ENCODE peak calls at places on chromosomes 2 and 18, in four cellular contexts. One of them, this sample, is unnamed.
A peak's percentile ranks its signal among the peaks of the same experiment; 100 is the strongest.

GRCh38 chr2:212227755-212228154 is 310.8 kb downstream of the ERBB4 start:
- DNase-seq in cardiac muscle cell: peak; percentile 89
- DNase-seq in HCT116: peak; percentile 52
- DNase-seq in dorsolateral prefrontal cortex: no peak
- DNase-seq in this sample: peak; percentile 47

GRCh38 chr2:75525434-75526308 is 35.1 kb downstream of the EVA1A start:
- DNase-seq in cardiac muscle cell: no peak
- DNase-seq in HCT116: no peak
- DNase-seq in dorsolateral prefrontal cortex: no peak
- DNase-seq in this sample: no peak

GRCh38 chr2:135664623-135665068 is 77.0 kb upstream of the UBXN4 start:
- DNase-seq in cardiac muscle cell: no peak
- DNase-seq in HCT116: no peak
- DNase-seq in dorsolateral prefrontal cortex: no peak
- DNase-seq in this sample: no peak

GRCh38 chr2:47008381-47009280 is 93.0 kb upstream of the MCFD2 start:
- DNase-seq in cardiac muscle cell: peak; percentile 75
- DNase-seq in HCT116: no peak
- DNase-seq in dorsolateral prefrontal cortex: peak; percentile 42
- DNase-seq in this sample: no peak

GRCh38 chr2:7744827-7745226 is 827.6 kb downstream of the RNF144A start:
- DNase-seq in cardiac muscle cell: no peak
- DNase-seq in HCT116: no peak
- DNase-seq in dorsolateral prefrontal cortex: no peak
- DNase-seq in this sample: no peak

GRCh38 chr2:107412209-107412904 is 414.3 kb upstream of the RGPD4 start:
- DNase-seq in cardiac muscle cell: peak; percentile 40
- DNase-seq in HCT116: no peak
- DNase-seq in dorsolateral prefrontal cortex: no peak
- DNase-seq in this sample: no peak

GRCh38 chr18:70555046-70555445 is 266.2 kb downstream of the SOCS6 start:
- DNase-seq in cardiac muscle cell: no peak
- DNase-seq in HCT116: no peak
- DNase-seq in dorsolateral prefrontal cortex: no peak
- DNase-seq in this sample: no peak

GRCh38 chr18:62555135-62555534 is 32.3 kb downstream of the ZCCHC2 start:
- DNase-seq in cardiac muscle cell: peak; percentile 22
- DNase-seq in HCT116: no peak
- DNase-seq in dorsolateral prefrontal cortex: no peak
- DNase-seq in this sample: no peak

GRCh38 chr2:100017633-100018032 is 124.8 kb downstream of the AFF3 start:
- DNase-seq in cardiac muscle cell: no peak
- DNase-seq in HCT116: no peak
- DNase-seq in dorsolateral prefrontal cortex: no peak
- DNase-seq in this sample: no peak

GRCh38 chr2:64404002-64404731 is 49.8 kb upstream of the LGALSL start:
- DNase-seq in cardiac muscle cell: peak; percentile 98
- DNase-seq in HCT116: no peak
- DNase-seq in dorsolateral prefrontal cortex: peak; percentile 63
- DNase-seq in this sample: peak; percentile 78

GRCh38 chr2:238973038-238973772 is 125.3 kb downstream of the TWIST2 start:
- DNase-seq in cardiac muscle cell: peak; percentile 39
- DNase-seq in HCT116: no peak
- DNase-seq in dorsolateral prefrontal cortex: no peak
- DNase-seq in this sample: no peak

GRCh38 chr2:3427272-3427671 is 47.8 kb downstream of the TRAPPC12 start:
- DNase-seq in cardiac muscle cell: no peak
- DNase-seq in HCT116: no peak
- DNase-seq in dorsolateral prefrontal cortex: no peak
- DNase-seq in this sample: no peak

GRCh38 chr2:184596819-184597411 is 1.4 kb upstream of the ZNF804A start:
- DNase-seq in cardiac muscle cell: peak; percentile 21
- DNase-seq in HCT116: peak; percentile 27
- DNase-seq in dorsolateral prefrontal cortex: no peak
- DNase-seq in this sample: no peak

GRCh38 chr2:235157746-235158482 is 206.1 kb downstream of the SH3BP4 start:
- DNase-seq in cardiac muscle cell: no peak
- DNase-seq in HCT116: no peak
- DNase-seq in dorsolateral prefrontal cortex: no peak
- DNase-seq in this sample: no peak

GRCh38 chr2:206084468-206084869 is 1.5 kb downstream of the INO80D start:
- DNase-seq in cardiac muscle cell: peak; percentile 71
- DNase-seq in HCT116: peak; percentile 73
- DNase-seq in dorsolateral prefrontal cortex: peak; percentile 51
- DNase-seq in this sample: no peak

GRCh38 chr2:205637037-205637602 is 45.2 kb upstream of the NRP2 start:
- DNase-seq in cardiac muscle cell: no peak
- DNase-seq in HCT116: no peak
- DNase-seq in dorsolateral prefrontal cortex: no peak
- DNase-seq in this sample: no peak

GRCh38 chr2:156399950-156400703 is 36.1 kb upstream of the GPD2 start:
- DNase-seq in cardiac muscle cell: peak; percentile 85
- DNase-seq in HCT116: peak; percentile 68
- DNase-seq in dorsolateral prefrontal cortex: peak; percentile 64
- DNase-seq in this sample: peak; percentile 92

GRCh38 chr2:10282621-10283105 is 20.0 kb upstream of the HPCAL1 start:
- DNase-seq in cardiac muscle cell: no peak
- DNase-seq in HCT116: no peak
- DNase-seq in dorsolateral prefrontal cortex: no peak
- DNase-seq in this sample: peak; percentile 38

GRCh38 chr2:219509780-219510511 is 4.3 kb upstream of the ASIC4 start:
- DNase-seq in cardiac muscle cell: peak; percentile 69
- DNase-seq in HCT116: no peak
- DNase-seq in dorsolateral prefrontal cortex: peak; percentile 57
- DNase-seq in this sample: peak; percentile 52

GRCh38 chr2:136381245-136381644 is 263.3 kb upstream of the CXCR4 start:
- DNase-seq in cardiac muscle cell: no peak
- DNase-seq in HCT116: no peak
- DNase-seq in dorsolateral prefrontal cortex: no peak
- DNase-seq in this sample: no peak

GRCh38 chr2:60867848-60868247 is 13.5 kb upstream of the REL start:
- DNase-seq in cardiac muscle cell: no peak
- DNase-seq in HCT116: no peak
- DNase-seq in dorsolateral prefrontal cortex: no peak
- DNase-seq in this sample: no peak

GRCh38 chr2:168562971-168563370 is 106.9 kb downstream of the CERS6 start:
- DNase-seq in cardiac muscle cell: no peak
- DNase-seq in HCT116: no peak
- DNase-seq in dorsolateral prefrontal cortex: no peak
- DNase-seq in this sample: no peak

GRCh38 chr2:168565512-168565911 is 109.4 kb downstream of the CERS6 start:
- DNase-seq in cardiac muscle cell: no peak
- DNase-seq in HCT116: no peak
- DNase-seq in dorsolateral prefrontal cortex: no peak
- DNase-seq in this sample: no peak

GRCh38 chr2:168565112-168565511 is 109.0 kb downstream of the CERS6 start:
- DNase-seq in cardiac muscle cell: peak; percentile 48
- DNase-seq in HCT116: no peak
- DNase-seq in dorsolateral prefrontal cortex: no peak
- DNase-seq in this sample: no peak

GRCh38 chr2:168566974-168567650 is 111.0 kb downstream of the CERS6 start:
- DNase-seq in cardiac muscle cell: peak; percentile 16
- DNase-seq in HCT116: no peak
- DNase-seq in dorsolateral prefrontal cortex: no peak
- DNase-seq in this sample: no peak

DNA sequence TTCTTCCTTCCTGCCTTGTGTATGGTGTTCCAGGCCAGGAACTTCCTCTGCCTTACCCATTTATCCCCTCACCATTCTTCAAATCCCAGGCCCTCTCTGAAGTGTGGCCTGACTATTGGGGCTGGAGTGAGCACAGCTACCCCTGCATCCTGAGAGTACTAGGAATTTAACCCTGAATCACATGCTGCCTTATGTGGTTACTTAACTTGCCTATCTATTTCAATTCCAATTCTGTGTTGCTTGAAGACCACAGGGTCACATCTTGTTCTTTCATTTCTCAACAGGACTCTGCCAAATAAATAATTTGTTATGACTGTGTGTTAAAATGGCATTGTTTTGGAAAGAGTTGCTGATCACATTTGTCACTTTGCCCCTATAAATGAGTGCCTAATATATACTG is 108.6 kb downstream of the CERS6 start:
- DNase-seq in cardiac muscle cell: no peak
- DNase-seq in HCT116: no peak
- DNase-seq in dorsolateral prefrontal cortex: no peak
- DNase-seq in this sample: no peak
- H3K27me3 ChIP-seq in cardiac muscle cell: no peaks in the 10 kb centered on the region
- H3K27me3 ChIP-seq in HCT116: no peaks in the 10 kb centered on the region
- H3K27me3 ChIP-seq in dorsolateral prefrontal cortex: no peaks in the 10 kb centered on the region
- H3K27me3 ChIP-seq in this sample: no peaks in the 10 kb centered on the region

DNA sequence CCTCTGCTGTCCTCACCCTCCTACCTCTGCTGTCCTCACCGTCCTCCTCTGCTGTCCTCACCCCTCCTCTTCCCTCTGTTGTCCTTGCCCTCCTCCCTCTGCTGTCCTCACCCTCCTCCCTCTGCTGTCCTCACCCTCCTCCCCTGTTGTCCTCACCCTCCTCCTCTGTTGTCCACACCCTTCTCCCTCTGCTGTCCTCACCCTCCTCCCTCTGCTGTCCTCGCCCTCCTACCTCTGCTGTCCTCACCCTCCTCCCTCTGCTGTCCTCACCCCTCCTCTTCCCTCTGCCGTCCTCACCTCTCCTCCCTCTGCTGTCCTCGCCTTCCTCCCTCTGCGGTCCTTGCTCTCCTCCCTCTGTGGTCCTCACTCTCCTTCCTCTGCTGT is 11.8 kb downstream of the GAD1 start:
- DNase-seq in cardiac muscle cell: no peak
- DNase-seq in HCT116: no peak
- DNase-seq in dorsolateral prefrontal cortex: no peak
- DNase-seq in this sample: no peak
- H3K27me3 ChIP-seq in cardiac muscle cell: peaks cover 42% of the 10 kb centered on the region
- H3K27me3 ChIP-seq in HCT116: no peaks in the 10 kb centered on the region
- H3K27me3 ChIP-seq in dorsolateral prefrontal cortex: peaks cover 6% of the 10 kb centered on the region
- H3K27me3 ChIP-seq in this sample: peaks cover 54% of the 10 kb centered on the region

GRCh38 chr2:210261996-210262510 is 36.8 kb upstream of the ACADL start:
- DNase-seq in cardiac muscle cell: no peak
- DNase-seq in HCT116: no peak
- DNase-seq in dorsolateral prefrontal cortex: no peak
- DNase-seq in this sample: no peak

GRCh38 chr2:210263841-210264240 is 38.6 kb upstream of the ACADL start:
- DNase-seq in cardiac muscle cell: no peak
- DNase-seq in HCT116: no peak
- DNase-seq in dorsolateral prefrontal cortex: no peak
- DNase-seq in this sample: no peak

GRCh38 chr2:210268281-210268680 is 43.0 kb upstream of the ACADL start:
- DNase-seq in cardiac muscle cell: no peak
- DNase-seq in HCT116: no peak
- DNase-seq in dorsolateral prefrontal cortex: no peak
- DNase-seq in this sample: no peak

GRCh38 chr2:210267698-210268097 is 42.5 kb upstream of the ACADL start:
- DNase-seq in cardiac muscle cell: no peak
- DNase-seq in HCT116: no peak
- DNase-seq in dorsolateral prefrontal cortex: no peak
- DNase-seq in this sample: no peak

DNA sequence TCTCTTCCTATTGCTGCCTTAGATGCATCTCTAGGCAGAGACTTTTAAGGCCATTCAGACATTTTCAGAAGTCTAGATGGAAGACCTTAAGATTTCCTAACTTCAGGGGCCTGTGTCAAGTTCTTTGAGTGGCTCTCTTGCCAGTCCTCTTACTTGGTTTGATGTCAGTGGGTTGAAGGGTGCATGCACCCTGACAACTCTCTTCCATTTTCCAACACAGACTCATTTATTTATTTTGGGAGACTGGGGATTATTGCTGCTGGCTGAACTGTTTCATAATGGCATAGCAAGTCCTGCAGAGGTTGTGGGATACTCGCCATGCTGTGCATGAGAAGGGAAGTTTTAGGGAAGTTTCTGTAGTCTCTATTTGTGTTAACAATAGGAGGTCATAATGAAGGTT is 39.0 kb upstream of the ACADL start:
- DNase-seq in cardiac muscle cell: no peak
- DNase-seq in HCT116: no peak
- DNase-seq in dorsolateral prefrontal cortex: no peak
- DNase-seq in this sample: no peak
- H3K27me3 ChIP-seq in cardiac muscle cell: no peaks in the 10 kb centered on the region
- H3K27me3 ChIP-seq in HCT116: no peaks in the 10 kb centered on the region
- H3K27me3 ChIP-seq in dorsolateral prefrontal cortex: no peaks in the 10 kb centered on the region
- H3K27me3 ChIP-seq in this sample: no peaks in the 10 kb centered on the region

DNA sequence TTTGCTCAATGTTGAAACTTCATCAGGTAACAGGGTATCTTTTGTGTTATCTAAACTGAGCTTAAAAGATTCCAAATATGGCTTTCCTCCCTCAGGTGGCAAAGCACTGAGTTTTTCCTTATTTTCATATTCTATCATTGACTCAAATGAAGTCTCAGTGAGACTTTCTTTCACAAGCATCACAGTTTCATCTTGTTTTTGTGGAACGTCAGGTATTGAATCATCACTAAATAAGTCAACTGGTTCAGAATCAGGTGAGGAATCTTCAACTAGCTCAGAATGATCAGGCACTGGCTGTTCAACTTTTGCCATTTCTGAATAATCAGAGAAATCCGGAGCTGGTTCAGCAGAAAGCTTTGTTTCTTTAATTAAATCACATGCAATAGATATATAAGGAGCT is 24.6 kb downstream of the RTN4 start:
- DNase-seq in cardiac muscle cell: no peak
- DNase-seq in HCT116: no peak
- DNase-seq in dorsolateral prefrontal cortex: no peak
- DNase-seq in this sample: no peak
- H3K27me3 ChIP-seq in cardiac muscle cell: no peaks in the 10 kb centered on the region
- H3K27me3 ChIP-seq in HCT116: no peaks in the 10 kb centered on the region
- H3K27me3 ChIP-seq in dorsolateral prefrontal cortex: no peaks in the 10 kb centered on the region
- H3K27me3 ChIP-seq in this sample: no peaks in the 10 kb centered on the region

GRCh38 chr2:126796931-126797621 is 101.6 kb upstream of the TEX51 start:
- DNase-seq in cardiac muscle cell: no peak
- DNase-seq in HCT116: no peak
- DNase-seq in dorsolateral prefrontal cortex: no peak
- DNase-seq in this sample: no peak

GRCh38 chr2:126793885-126794613 is 104.6 kb upstream of the TEX51 start:
- DNase-seq in cardiac muscle cell: no peak
- DNase-seq in HCT116: no peak
- DNase-seq in dorsolateral prefrontal cortex: no peak
- DNase-seq in this sample: no peak

GRCh38 chr2:126797622-126798275 is 100.9 kb upstream of the TEX51 start:
- DNase-seq in cardiac muscle cell: no peak
- DNase-seq in HCT116: no peak
- DNase-seq in dorsolateral prefrontal cortex: no peak
- DNase-seq in this sample: no peak

GRCh38 chr2:126792993-126793392 is 105.7 kb upstream of the TEX51 start:
- DNase-seq in cardiac muscle cell: no peak
- DNase-seq in HCT116: no peak
- DNase-seq in dorsolateral prefrontal cortex: no peak
- DNase-seq in this sample: no peak

GRCh38 chr2:126795661-126796060 is 103.0 kb upstream of the TEX51 start:
- DNase-seq in cardiac muscle cell: no peak
- DNase-seq in HCT116: no peak
- DNase-seq in dorsolateral prefrontal cortex: no peak
- DNase-seq in this sample: no peak
- H3K27me3 ChIP-seq in cardiac muscle cell: no peaks in the 10 kb centered on the region
- H3K27me3 ChIP-seq in HCT116: peaks cover 37% of the 10 kb centered on the region
- H3K27me3 ChIP-seq in dorsolateral prefrontal cortex: no peaks in the 10 kb centered on the region
- H3K27me3 ChIP-seq in this sample: no peaks in the 10 kb centered on the region

GRCh38 chr2:19368760-19369159 is 10.3 kb upstream of the OSR1 start:
- DNase-seq in cardiac muscle cell: no peak
- DNase-seq in HCT116: no peak
- DNase-seq in dorsolateral prefrontal cortex: no peak
- DNase-seq in this sample: no peak
- H3K27me3 ChIP-seq in cardiac muscle cell: peaks cover 93% of the 10 kb centered on the region
- H3K27me3 ChIP-seq in HCT116: peaks cover 8% of the 10 kb centered on the region
- H3K27me3 ChIP-seq in dorsolateral prefrontal cortex: peaks cover 25% of the 10 kb centered on the region
- H3K27me3 ChIP-seq in this sample: no peaks in the 10 kb centered on the region